ENCODE peak calls at places on chromosomes 4 and X, in five cellular contexts. One of them, this sample, is unnamed.

GRCh38 chr4:163404570-163404969 is 60.9 kb downstream of the NPY5R start:
- DNase-seq in psoas muscle: no peak
- DNase-seq in GM23248: no peak
- DNase-seq in brain microvascular endothelial cell: no peak
- DNase-seq in HL-60: no peak
- DNase-seq in this sample: no peak

GRCh38 chrX:48512371-48512935 is 3.7 kb downstream of the PORCN start:
- DNase-seq in GM23248: no peak
- DNase-seq in psoas muscle: no peak
- DNase-seq in brain microvascular endothelial cell: no peak
- DNase-seq in HL-60: no peak
- DNase-seq in this sample: no peak

GRCh38 chrX:23901805-23902204 is 5.9 kb downstream of the APOO start:
- DNase-seq in GM23248: peak; percentile 84
- DNase-seq in psoas muscle: no peak
- DNase-seq in brain microvascular endothelial cell: peak; percentile 58
- DNase-seq in HL-60: peak; percentile 80
- DNase-seq in this sample: peak; percentile 88

GRCh38 chr4:17142232-17142711 is 243.8 kb upstream of the LDB2 start:
- DNase-seq in psoas muscle: no peak
- DNase-seq in HL-60: peak; percentile 48
- DNase-seq in GM23248: peak; percentile 95
- DNase-seq in brain microvascular endothelial cell: peak; percentile 88
- DNase-seq in this sample: no peak

GRCh38 chr4:142274137-142274536 is 572.0 kb downstream of the INPP4B start:
- DNase-seq in psoas muscle: no peak
- DNase-seq in brain microvascular endothelial cell: peak; percentile 18
- DNase-seq in GM23248: peak; percentile 70
- DNase-seq in HL-60: no peak
- DNase-seq in this sample: no peak

GRCh38 chr4:53479731-53480525 is 102.5 kb downstream of the FIP1L1 start:
- DNase-seq in GM23248: peak; percentile 75
- DNase-seq in psoas muscle: no peak
- DNase-seq in brain microvascular endothelial cell: peak; percentile 35
- DNase-seq in HL-60: no peak
- DNase-seq in this sample: no peak

GRCh38 chrX:138711399-138712347 is at the start of gene FGF13:
- DNase-seq in psoas muscle: peak; percentile 17
- DNase-seq in HL-60: no peak
- DNase-seq in brain microvascular endothelial cell: no peak
- DNase-seq in GM23248: peak; percentile 44
- DNase-seq in this sample: peak; percentile 79

GRCh38 chr4:183182873-183183725 is 84.0 kb downstream of the WWC2 start:
- DNase-seq in psoas muscle: peak; percentile 34
- DNase-seq in HL-60: no peak
- DNase-seq in GM23248: peak; percentile 92
- DNase-seq in brain microvascular endothelial cell: peak; percentile 93
- DNase-seq in this sample: peak; percentile 84

GRCh38 chr4:19803406-19803805 is 448.3 kb upstream of the SLIT2 start:
- DNase-seq in HL-60: no peak
- DNase-seq in psoas muscle: no peak
- DNase-seq in brain microvascular endothelial cell: no peak
- DNase-seq in GM23248: peak; percentile 48
- DNase-seq in this sample: no peak

GRCh38 chrX:137166591-137166990 is 132.8 kb upstream of the GPR101 start:
- DNase-seq in GM23248: no peak
- DNase-seq in brain microvascular endothelial cell: no peak
- DNase-seq in psoas muscle: no peak
- DNase-seq in HL-60: no peak
- DNase-seq in this sample: peak; percentile 51

GRCh38 chr4:138927065-138927464 is 88.5 kb upstream of the NOCT start:
- DNase-seq in GM23248: peak; percentile 25
- DNase-seq in HL-60: no peak
- DNase-seq in psoas muscle: no peak
- DNase-seq in brain microvascular endothelial cell: no peak
- DNase-seq in this sample: no peak

GRCh38 chr4:123121241-123121907 is 199.0 kb upstream of the NUDT6 start:
- DNase-seq in psoas muscle: no peak
- DNase-seq in GM23248: peak; percentile 24
- DNase-seq in HL-60: no peak
- DNase-seq in brain microvascular endothelial cell: peak; percentile 64
- DNase-seq in this sample: no peak

GRCh38 chr4:75916091-75916661 is 13.9 kb upstream of the PPEF2 start:
- DNase-seq in psoas muscle: no peak
- DNase-seq in brain microvascular endothelial cell: peak; percentile 35
- DNase-seq in HL-60: peak; percentile 19
- DNase-seq in GM23248: peak; percentile 68
- DNase-seq in this sample: peak; percentile 49

GRCh38 chr4:3791910-3792542 is 25.8 kb downstream of the ADRA2C start:
- DNase-seq in HL-60: no peak
- DNase-seq in GM23248: peak; percentile 34
- DNase-seq in brain microvascular endothelial cell: peak; percentile 6
- DNase-seq in psoas muscle: no peak
- DNase-seq in this sample: peak; percentile 89

GRCh38 chr4:34281826-34282225 is 1962.5 kb downstream of the ARAP2 start:
- DNase-seq in HL-60: no peak
- DNase-seq in GM23248: no peak
- DNase-seq in psoas muscle: no peak
- DNase-seq in brain microvascular endothelial cell: no peak
- DNase-seq in this sample: no peak

GRCh38 chr4:41363384-41363981 is 106.8 kb downstream of the UCHL1 start:
- DNase-seq in psoas muscle: peak; percentile 44
- DNase-seq in GM23248: peak; percentile 80
- DNase-seq in brain microvascular endothelial cell: no peak
- DNase-seq in HL-60: no peak
- DNase-seq in this sample: peak; percentile 37

GRCh38 chrX:16963216-16963615 is 16.8 kb downstream of the REPS2 start:
- DNase-seq in HL-60: no peak
- DNase-seq in GM23248: no peak
- DNase-seq in psoas muscle: no peak
- DNase-seq in brain microvascular endothelial cell: no peak
- DNase-seq in this sample: no peak
- H3K4me3 ChIP-seq in HL-60: no peak overlapping the region
- H3K4me3 ChIP-seq in GM23248: no peak overlapping the region
- H3K4me3 ChIP-seq in psoas muscle: no peak overlapping the region
- H3K4me3 ChIP-seq in brain microvascular endothelial cell: no peak overlapping the region
- H3K4me3 ChIP-seq in this sample: no peak overlapping the region

GRCh38 chr4:127775843-127776242 is 6.3 kb upstream of the HSPA4L start:
- DNase-seq in psoas muscle: no peak
- DNase-seq in brain microvascular endothelial cell: no peak
- DNase-seq in GM23248: no peak
- DNase-seq in HL-60: no peak
- DNase-seq in this sample: no peak
- H3K27ac ChIP-seq in psoas muscle: no peak overlapping the region
- H3K27ac ChIP-seq in brain microvascular endothelial cell: no peak overlapping the region
- H3K27ac ChIP-seq in GM23248: no peak overlapping the region
- H3K27ac ChIP-seq in HL-60: no peak overlapping the region
- H3K27ac ChIP-seq in this sample: no peak overlapping the region

DNA sequence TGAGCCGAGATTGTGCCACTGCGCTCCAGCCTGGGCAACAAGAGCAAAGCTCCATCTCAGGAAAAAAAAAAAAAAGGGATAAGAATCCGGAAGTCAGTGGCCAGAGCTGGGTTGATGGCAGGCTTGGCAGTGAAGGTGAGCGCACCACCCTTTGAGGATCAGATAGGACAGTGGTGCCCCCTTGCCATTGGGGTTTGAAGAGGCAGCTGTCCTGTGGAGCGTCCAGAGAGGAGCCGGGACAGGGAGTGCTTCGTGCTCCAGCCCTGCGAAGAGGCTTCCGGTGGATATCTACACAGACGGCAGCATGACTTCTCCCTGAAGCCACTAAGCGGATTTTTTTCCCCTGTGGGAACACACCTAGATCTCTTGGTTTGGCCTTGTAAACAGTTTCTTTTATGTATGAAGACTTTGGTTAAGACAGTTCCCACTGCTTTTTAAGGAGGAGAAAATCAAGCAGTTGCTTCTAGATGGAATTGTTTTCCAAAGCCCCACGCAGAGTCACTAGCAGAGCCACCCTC is 6.5 kb downstream of the TBC1D14 start:
- DNase-seq in brain microvascular endothelial cell: no peak
- DNase-seq in HL-60: no peak
- DNase-seq in GM23248: no peak
- DNase-seq in psoas muscle: no peak
- DNase-seq in this sample: no peak
- H3K4me3 ChIP-seq in brain microvascular endothelial cell: no peak overlapping the region
- H3K4me3 ChIP-seq in HL-60: no peak overlapping the region
- H3K4me3 ChIP-seq in GM23248: no peak overlapping the region
- H3K4me3 ChIP-seq in psoas muscle: no peak overlapping the region
- H3K4me3 ChIP-seq in this sample: no peak overlapping the region

GRCh38 chr4:56146956-56147355 is 198.2 kb downstream of the CEP135 start:
- DNase-seq in GM23248: no peak
- DNase-seq in HL-60: no peak
- DNase-seq in psoas muscle: no peak
- DNase-seq in brain microvascular endothelial cell: no peak
- DNase-seq in this sample: no peak
- H3K27ac ChIP-seq in GM23248: no peak overlapping the region
- H3K27ac ChIP-seq in HL-60: no peak overlapping the region
- H3K27ac ChIP-seq in psoas muscle: no peak overlapping the region
- H3K27ac ChIP-seq in brain microvascular endothelial cell: no peak overlapping the region
- H3K27ac ChIP-seq in this sample: peak overlapping the region; percentile 15

This sample was measured in neural progenitor cell.